ENCODE peak calls at places on chromosomes 13 and 19, in four cellular contexts. K is lower leg skin; E is stimulated activated CD8-positive, alpha-beta memory T cell treated with anti-CD3 and anti-CD28 coated beads, Interleukin-7, amount 100 ng/mL, for 1 hour; X is non-pigmented ciliary epithelial cell. L is an unnamed sample.

GRCh38 chr19:2286402-2287140 is 4.6 kb upstream of the PEAK3 start:
- DNase-seq in K (no peak), E (no peak), X (no peak), L (no peak)

GRCh38 chr13:90884066-90884465 is 463.4 kb upstream of the MIR17HG start:
- DNase-seq in K (no peak), E (no peak), X (no peak), L (no peak)

GRCh38 chr13:21336609-21337008 is 122.5 kb downstream of the ZDHHC20 start:
- DNase-seq in K (no peak), E (no peak), X (no peak), L (no peak)

GRCh38 chr19:51680474-51680873 is 12.7 kb upstream of the SPACA6 start:
- DNase-seq in K (no peak), E (no peak), X (no peak), L (no peak)

GRCh38 chr13:40328091-40328490 is 338.4 kb downstream of the FOXO1 start:
- DNase-seq in K (no peak), E (no peak), X (no peak), L (no peak)

GRCh38 chr19:14146789-14147216 is 10.4 kb upstream of the ASF1B start:
- DNase-seq in K (no peak), E (no peak), X (peak), L (peak)

GRCh38 chr19:49430678-49431329 is 5.6 kb downstream of the GFY start:
- DNase-seq in K (no peak), E (no peak), X (no peak), L (no peak)

GRCh38 chr13:69331245-69331644 is 776.4 kb upstream of the ATXN8OS start:
- DNase-seq in K (no peak), E (no peak), X (no peak), L (no peak)

GRCh38 chr19:17089238-17089637 is 13.7 kb downstream of the MYO9B start:
- DNase-seq in K (no peak), E (no peak), X (no peak), L (peak)

GRCh38 chr19:48573163-48573505 is 21.2 kb downstream of the SULT2B1 start:
- DNase-seq in K (no peak), E (no peak), X (no peak), L (no peak)

GRCh38 chr19:11208526-11209471 is 11.5 kb upstream of the KANK2 start:
- DNase-seq in K (no peak), E (no peak), X (no peak), L (no peak)

GRCh38 chr13:48945626-48946025 is 30.1 kb upstream of the FNDC3A start:
- DNase-seq in K (no peak), E (no peak), X (no peak), L (no peak)

GRCh38 chr19:55605637-55606470 is at the start of gene ZNF865:
- DNase-seq in K (peak), E (peak), X (peak), L (peak)

GRCh38 chr13:99690426-99691189 is 189.3 kb downstream of the TM9SF2 start:
- DNase-seq in K (no peak), E (no peak), X (no peak), L (no peak)

GRCh38 chr13:112752711-112753541 is 63.1 kb downstream of the ATP11A start:
- DNase-seq in K (no peak), E (no peak), X (no peak), L (peak)

GRCh38 chr13:30000373-30000770 is 150.0 kb upstream of the UBL3 start:
- DNase-seq in K (no peak), E (no peak), X (no peak), L (no peak)

GRCh38 chr13:97945342-97945741 is 8.1 kb upstream of the IPO5 start:
- DNase-seq in K (no peak), E (no peak), X (no peak), L (no peak)

GRCh38 chr13:111845621-111846351 is 221.2 kb upstream of the SOX1 start:
- DNase-seq in K (no peak), E (no peak), X (no peak), L (no peak)

GRCh38 chr19:34480971-34481821 is at the start of gene WTIP:
- DNase-seq in K (no peak), E (no peak), X (peak), L (peak)

GRCh38 chr13:70128098-70128497 is 19.8 kb upstream of the KLHL1 start:
- DNase-seq in K (no peak), E (no peak), X (no peak), L (no peak)

GRCh38 chr19:29283366-29283765 is 70.4 kb upstream of the UQCRFS1 start:
- DNase-seq in K (no peak), E (no peak), X (no peak), L (no peak)

GRCh38 chr13:20550799-20551198 is 16.2 kb upstream of the IFT88 start:
- DNase-seq in K (no peak), E (no peak), X (no peak), L (no peak)

GRCh38 chr19:4717191-4717965 is 6.3 kb downstream of the DPP9 start:
- DNase-seq in K (no peak), E (no peak), X (peak), L (no peak)

GRCh38 chr19:18636183-18636968 is 452 bp upstream of the KLHL26 start:
- DNase-seq in K (peak), E (peak), X (peak), L (peak)

GRCh38 chr19:18049390-18049789 is 37.3 kb downstream of the IL12RB1 start:
- DNase-seq in K (peak), E (no peak), X (no peak), L (peak)

GRCh38 chr13:102295316-102296048 is 106.4 kb downstream of the FGF14 start:
- DNase-seq in K (no peak), E (no peak), X (no peak), L (no peak)

GRCh38 chr19:40467007-40467565 is 285 bp downstream of the SPTBN4 start:
- DNase-seq in K (no peak), E (no peak), X (no peak), L (no peak)

GRCh38 chr19:45939792-45940514 is 25.4 kb upstream of the NANOS2 start:
- DNase-seq in K (no peak), E (no peak), X (no peak), L (no peak)

L was measured in uterus.